ENCODE peak calls at places on chromosome 21, in four cellular contexts. S is neural crest cell; R is stimulated activated CD8-positive, alpha-beta memory T cell treated with anti-CD3 and anti-CD28 coated beads, Interleukin-12 subunit alpha, Interleukin-12 subunit beta, amount 100 ng/mL, for 1 hour; G is tibial nerve. A is an unnamed sample.

GRCh38 chr21:32359719-32360260 is 33.0 kb downstream of the URB1 start:
- DNase-seq in S (no peak), G (no peak), R (no peak), A (no peak)

GRCh38 chr21:42397291-42398129 is 1.7 kb upstream of the TMPRSS3 start:
- DNase-seq in S (no peak), R (no peak), G (no peak), A (no peak)

GRCh38 chr21:19130379-19131028 is 726.9 kb upstream of the TMPRSS15 start:
- DNase-seq in S (no peak), R (no peak), G (no peak), A (no peak)

GRCh38 chr21:32611471-32611997 is 643 bp downstream of the CFAP298 start:
- DNase-seq in R (no peak), G (no peak), S (peak; percentile 22), A (peak; percentile 69)

GRCh38 chr21:41653944-41654625 is 112.8 kb downstream of the RIPK4 start:
- DNase-seq in S (no peak), R (no peak), G (no peak), A (peak; percentile 86)

GRCh38 chr21:44285547-44285992 is at the start of gene AIRE:
- DNase-seq in G (no peak), S (no peak), R (no peak), A (peak; percentile 80)

GRCh38 chr21:46153259-46154154 is 1.9 kb downstream of the FTCD start:
- DNase-seq in S (peak; percentile 75), G (no peak), R (peak; percentile 13), A (peak; percentile 92)

GRCh38 chr21:42833859-42834729 is 45.2 kb downstream of the WDR4 start:
- DNase-seq in S (no peak), R (no peak), G (no peak), A (peak; percentile 7)

GRCh38 chr21:26449161-26449560 is 123.9 kb downstream of the CYYR1 start:
- DNase-seq in S (no peak), G (no peak), R (no peak), A (peak; percentile 73)

GRCh38 chr21:32753818-32754610 is 17.5 kb downstream of the PAXBP1 start:
- DNase-seq in G (no peak), S (no peak), R (no peak), A (no peak)

GRCh38 chr21:41706678-41707077 is 60.2 kb downstream of the RIPK4 start:
- DNase-seq in S (no peak), G (no peak), R (no peak), A (no peak)

GRCh38 chr21:39103689-39104088 is 79.6 kb downstream of the PSMG1 start:
- DNase-seq in S (no peak), G (no peak), R (no peak), A (peak; percentile 53)